ENCODE peak calls at places on chromosomes 12 and 14, in ten cellular contexts. One of them, this sample, is unnamed.

GRCh38 chr14:85731198-85731597 is 201.3 kb downstream of the FLRT2 start:
- DNase-seq in CD8-positive, alpha-beta memory T cell: no peak
- DNase-seq in suprapubic skin: no peak
- DNase-seq in neural progenitor cell: no peak
- DNase-seq in H9: no peak
- DNase-seq in stomach: no peak
- DNase-seq in gastrocnemius medialis: no peak
- DNase-seq in dorsolateral prefrontal cortex: no peak
- DNase-seq in left ventricle myocardium inferior: peak
- DNase-seq in tibial nerve: peak
- DNase-seq in this sample: peak

GRCh38 chr14:104386281-104386841 is 193.2 kb upstream of the C14orf180 start:
- DNase-seq in CD8-positive, alpha-beta memory T cell: no peak
- DNase-seq in suprapubic skin: peak
- DNase-seq in neural progenitor cell: no peak
- DNase-seq in H9: peak
- DNase-seq in stomach: no peak
- DNase-seq in gastrocnemius medialis: no peak
- DNase-seq in dorsolateral prefrontal cortex: peak
- DNase-seq in left ventricle myocardium inferior: no peak
- DNase-seq in tibial nerve: no peak
- DNase-seq in this sample: peak

GRCh38 chr12:90333384-90333783 is 621.6 kb downstream of the CCER1 start:
- DNase-seq in CD8-positive, alpha-beta memory T cell: no peak
- DNase-seq in suprapubic skin: no peak
- DNase-seq in neural progenitor cell: no peak
- DNase-seq in H9: no peak
- DNase-seq in stomach: no peak
- DNase-seq in gastrocnemius medialis: no peak
- DNase-seq in dorsolateral prefrontal cortex: no peak
- DNase-seq in left ventricle myocardium inferior: no peak
- DNase-seq in tibial nerve: no peak
- DNase-seq in this sample: no peak

GRCh38 chr14:104322531-104323466 is 184.4 kb downstream of the KIF26A start:
- DNase-seq in CD8-positive, alpha-beta memory T cell: no peak
- DNase-seq in suprapubic skin: peak
- DNase-seq in neural progenitor cell: peak
- DNase-seq in H9: peak
- DNase-seq in stomach: peak
- DNase-seq in gastrocnemius medialis: no peak
- DNase-seq in dorsolateral prefrontal cortex: no peak
- DNase-seq in left ventricle myocardium inferior: no peak
- DNase-seq in tibial nerve: no peak
- DNase-seq in this sample: peak

GRCh38 chr14:68694516-68695235 is 98.2 kb downstream of the ZFP36L1 start:
- DNase-seq in CD8-positive, alpha-beta memory T cell: no peak
- DNase-seq in suprapubic skin: peak
- DNase-seq in neural progenitor cell: no peak
- DNase-seq in H9: no peak
- DNase-seq in stomach: no peak
- DNase-seq in gastrocnemius medialis: no peak
- DNase-seq in dorsolateral prefrontal cortex: no peak
- DNase-seq in left ventricle myocardium inferior: no peak
- DNase-seq in tibial nerve: no peak
- DNase-seq in this sample: peak

GRCh38 chr12:49230176-49230575 is 34.7 kb upstream of the TUBA1C start:
- DNase-seq in CD8-positive, alpha-beta memory T cell: no peak
- DNase-seq in suprapubic skin: no peak
- DNase-seq in neural progenitor cell: no peak
- DNase-seq in H9: no peak
- DNase-seq in stomach: no peak
- DNase-seq in gastrocnemius medialis: no peak
- DNase-seq in dorsolateral prefrontal cortex: no peak
- DNase-seq in left ventricle myocardium inferior: no peak
- DNase-seq in tibial nerve: no peak
- DNase-seq in this sample: no peak

GRCh38 chr12:41140117-41140516 is 48.0 kb upstream of the PDZRN4 start:
- DNase-seq in CD8-positive, alpha-beta memory T cell: no peak
- DNase-seq in suprapubic skin: no peak
- DNase-seq in neural progenitor cell: no peak
- DNase-seq in H9: no peak
- DNase-seq in stomach: no peak
- DNase-seq in gastrocnemius medialis: no peak
- DNase-seq in dorsolateral prefrontal cortex: no peak
- DNase-seq in left ventricle myocardium inferior: no peak
- DNase-seq in tibial nerve: no peak
- DNase-seq in this sample: no peak

GRCh38 chr12:57989837-57990236 is 48.5 kb downstream of the ATP23 start:
- DNase-seq in CD8-positive, alpha-beta memory T cell: no peak
- DNase-seq in suprapubic skin: no peak
- DNase-seq in neural progenitor cell: no peak
- DNase-seq in H9: no peak
- DNase-seq in stomach: no peak
- DNase-seq in gastrocnemius medialis: no peak
- DNase-seq in dorsolateral prefrontal cortex: no peak
- DNase-seq in left ventricle myocardium inferior: no peak
- DNase-seq in tibial nerve: no peak
- DNase-seq in this sample: no peak

GRCh38 chr12:103503546-103504480 is 8.0 kb upstream of the C12orf42 start:
- DNase-seq in CD8-positive, alpha-beta memory T cell: peak
- DNase-seq in suprapubic skin: no peak
- DNase-seq in neural progenitor cell: peak
- DNase-seq in H9: peak
- DNase-seq in stomach: peak
- DNase-seq in gastrocnemius medialis: no peak
- DNase-seq in dorsolateral prefrontal cortex: no peak
- DNase-seq in left ventricle myocardium inferior: no peak
- DNase-seq in tibial nerve: no peak
- DNase-seq in this sample: no peak

GRCh38 chr14:96631621-96632362 is 129.6 kb downstream of the PAPOLA start:
- DNase-seq in CD8-positive, alpha-beta memory T cell: no peak
- DNase-seq in suprapubic skin: no peak
- DNase-seq in neural progenitor cell: no peak
- DNase-seq in H9: peak
- DNase-seq in stomach: peak
- DNase-seq in gastrocnemius medialis: no peak
- DNase-seq in dorsolateral prefrontal cortex: peak
- DNase-seq in left ventricle myocardium inferior: no peak
- DNase-seq in tibial nerve: no peak
- DNase-seq in this sample: no peak

GRCh38 chr12:109589240-109589590 is 15.6 kb downstream of the MVK start:
- DNase-seq in CD8-positive, alpha-beta memory T cell: no peak
- DNase-seq in suprapubic skin: no peak
- DNase-seq in neural progenitor cell: peak
- DNase-seq in H9: no peak
- DNase-seq in stomach: no peak
- DNase-seq in gastrocnemius medialis: no peak
- DNase-seq in dorsolateral prefrontal cortex: no peak
- DNase-seq in left ventricle myocardium inferior: no peak
- DNase-seq in tibial nerve: no peak
- DNase-seq in this sample: peak

GRCh38 chr12:9960613-9961012 is 10.6 kb upstream of the CLEC12A start:
- DNase-seq in CD8-positive, alpha-beta memory T cell: no peak
- DNase-seq in suprapubic skin: no peak
- DNase-seq in neural progenitor cell: no peak
- DNase-seq in H9: no peak
- DNase-seq in stomach: no peak
- DNase-seq in gastrocnemius medialis: no peak
- DNase-seq in dorsolateral prefrontal cortex: no peak
- DNase-seq in left ventricle myocardium inferior: no peak
- DNase-seq in tibial nerve: no peak
- DNase-seq in this sample: no peak

GRCh38 chr12:69623970-69624369 is 13.3 kb upstream of the LRRC10 start:
- DNase-seq in CD8-positive, alpha-beta memory T cell: no peak
- DNase-seq in suprapubic skin: no peak
- DNase-seq in neural progenitor cell: no peak
- DNase-seq in H9: no peak
- DNase-seq in stomach: peak
- DNase-seq in gastrocnemius medialis: no peak
- DNase-seq in dorsolateral prefrontal cortex: peak
- DNase-seq in left ventricle myocardium inferior: peak
- DNase-seq in tibial nerve: no peak
- DNase-seq in this sample: no peak

GRCh38 chr12:84356224-84356623 is 556.4 kb downstream of the SLC6A15 start:
- DNase-seq in CD8-positive, alpha-beta memory T cell: no peak
- DNase-seq in suprapubic skin: no peak
- DNase-seq in neural progenitor cell: no peak
- DNase-seq in H9: no peak
- DNase-seq in stomach: no peak
- DNase-seq in gastrocnemius medialis: no peak
- DNase-seq in dorsolateral prefrontal cortex: no peak
- DNase-seq in left ventricle myocardium inferior: no peak
- DNase-seq in tibial nerve: no peak
- DNase-seq in this sample: no peak

DNA sequence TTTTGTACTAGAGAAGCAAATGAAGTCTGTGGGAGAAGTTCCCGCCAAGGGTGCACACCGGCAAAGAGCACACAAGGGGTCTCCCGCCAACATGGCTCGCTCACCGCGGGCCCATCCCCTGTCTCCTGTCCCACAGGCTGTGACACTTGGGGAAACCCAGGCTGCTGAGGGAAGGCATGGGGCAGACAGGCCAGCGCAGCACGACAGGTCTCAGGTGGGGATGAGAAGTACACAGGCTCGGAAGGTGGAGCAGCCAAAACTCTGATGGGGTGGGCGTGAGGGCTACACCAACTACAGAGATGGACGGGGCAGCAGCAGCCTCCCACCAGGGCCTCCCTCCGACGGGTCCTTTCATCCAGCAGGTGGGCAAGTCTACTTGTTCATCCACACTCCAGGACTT is 64.4 kb downstream of the RNF34 start:
- DNase-seq in CD8-positive, alpha-beta memory T cell: no peak
- DNase-seq in suprapubic skin: no peak
- DNase-seq in neural progenitor cell: no peak
- DNase-seq in H9: peak
- DNase-seq in stomach: no peak
- DNase-seq in gastrocnemius medialis: no peak
- DNase-seq in dorsolateral prefrontal cortex: no peak
- DNase-seq in left ventricle myocardium inferior: no peak
- DNase-seq in tibial nerve: no peak
- DNase-seq in this sample: peak
- H3K27ac ChIP-seq in CD8-positive, alpha-beta memory T cell: no peak
- H3K27ac ChIP-seq in suprapubic skin: no peak
- H3K27ac ChIP-seq in neural progenitor cell: no peak
- H3K27ac ChIP-seq in H9: no peak
- H3K27ac ChIP-seq in stomach: no peak
- H3K27ac ChIP-seq in gastrocnemius medialis: no peak
- H3K27ac ChIP-seq in dorsolateral prefrontal cortex: no peak
- H3K27ac ChIP-seq in left ventricle myocardium inferior: no peak
- H3K27ac ChIP-seq in tibial nerve: no peak
- H3K27ac ChIP-seq in this sample: no peak

GRCh38 chr14:90398315-90398811 is 1.5 kb downstream of the CALM1 start:
- DNase-seq in CD8-positive, alpha-beta memory T cell: peak
- DNase-seq in suprapubic skin: no peak
- DNase-seq in neural progenitor cell: peak
- DNase-seq in H9: peak
- DNase-seq in stomach: peak
- DNase-seq in gastrocnemius medialis: peak
- DNase-seq in dorsolateral prefrontal cortex: peak
- DNase-seq in left ventricle myocardium inferior: no peak
- DNase-seq in tibial nerve: peak
- DNase-seq in this sample: peak

GRCh38 chr14:90399541-90400444 is 3.0 kb downstream of the CALM1 start:
- DNase-seq in CD8-positive, alpha-beta memory T cell: peak
- DNase-seq in suprapubic skin: peak
- DNase-seq in neural progenitor cell: peak
- DNase-seq in H9: peak
- DNase-seq in stomach: peak
- DNase-seq in gastrocnemius medialis: peak
- DNase-seq in dorsolateral prefrontal cortex: peak
- DNase-seq in left ventricle myocardium inferior: peak
- DNase-seq in tibial nerve: peak
- DNase-seq in this sample: peak

GRCh38 chr14:90400904-90401561 is 4.2 kb downstream of the CALM1 start:
- DNase-seq in CD8-positive, alpha-beta memory T cell: no peak
- DNase-seq in suprapubic skin: no peak
- DNase-seq in neural progenitor cell: no peak
- DNase-seq in H9: no peak
- DNase-seq in stomach: no peak
- DNase-seq in gastrocnemius medialis: no peak
- DNase-seq in dorsolateral prefrontal cortex: no peak
- DNase-seq in left ventricle myocardium inferior: no peak
- DNase-seq in tibial nerve: no peak
- DNase-seq in this sample: no peak

GRCh38 chr14:90397401-90398314 is 829 bp downstream of the CALM1 start:
- DNase-seq in CD8-positive, alpha-beta memory T cell: peak
- DNase-seq in suprapubic skin: no peak
- DNase-seq in neural progenitor cell: peak
- DNase-seq in H9: peak
- DNase-seq in stomach: peak
- DNase-seq in gastrocnemius medialis: peak
- DNase-seq in dorsolateral prefrontal cortex: peak
- DNase-seq in left ventricle myocardium inferior: peak
- DNase-seq in tibial nerve: peak
- DNase-seq in this sample: peak

GRCh38 chr14:90398841-90399540 is 2.2 kb downstream of the CALM1 start:
- DNase-seq in CD8-positive, alpha-beta memory T cell: no peak
- DNase-seq in suprapubic skin: no peak
- DNase-seq in neural progenitor cell: no peak
- DNase-seq in H9: no peak
- DNase-seq in stomach: no peak
- DNase-seq in gastrocnemius medialis: no peak
- DNase-seq in dorsolateral prefrontal cortex: no peak
- DNase-seq in left ventricle myocardium inferior: no peak
- DNase-seq in tibial nerve: no peak
- DNase-seq in this sample: no peak
- H3K27ac ChIP-seq in CD8-positive, alpha-beta memory T cell: peak
- H3K27ac ChIP-seq in suprapubic skin: peak
- H3K27ac ChIP-seq in neural progenitor cell: no peak
- H3K27ac ChIP-seq in H9: no peak
- H3K27ac ChIP-seq in stomach: peak
- H3K27ac ChIP-seq in gastrocnemius medialis: peak
- H3K27ac ChIP-seq in dorsolateral prefrontal cortex: peak
- H3K27ac ChIP-seq in left ventricle myocardium inferior: peak
- H3K27ac ChIP-seq in tibial nerve: peak
- H3K27ac ChIP-seq in this sample: peak

GRCh38 chr14:51401756-51402155 is 161.7 kb downstream of the TMX1 start:
- DNase-seq in CD8-positive, alpha-beta memory T cell: no peak
- DNase-seq in suprapubic skin: no peak
- DNase-seq in neural progenitor cell: no peak
- DNase-seq in H9: no peak
- DNase-seq in stomach: no peak
- DNase-seq in gastrocnemius medialis: no peak
- DNase-seq in dorsolateral prefrontal cortex: no peak
- DNase-seq in left ventricle myocardium inferior: peak
- DNase-seq in tibial nerve: no peak
- DNase-seq in this sample: no peak
- H3K27ac ChIP-seq in CD8-positive, alpha-beta memory T cell: no peak
- H3K27ac ChIP-seq in suprapubic skin: peak
- H3K27ac ChIP-seq in neural progenitor cell: no peak
- H3K27ac ChIP-seq in H9: no peak
- H3K27ac ChIP-seq in stomach: no peak
- H3K27ac ChIP-seq in gastrocnemius medialis: peak
- H3K27ac ChIP-seq in dorsolateral prefrontal cortex: no peak
- H3K27ac ChIP-seq in left ventricle myocardium inferior: peak
- H3K27ac ChIP-seq in tibial nerve: peak
- H3K27ac ChIP-seq in this sample: no peak

DNA sequence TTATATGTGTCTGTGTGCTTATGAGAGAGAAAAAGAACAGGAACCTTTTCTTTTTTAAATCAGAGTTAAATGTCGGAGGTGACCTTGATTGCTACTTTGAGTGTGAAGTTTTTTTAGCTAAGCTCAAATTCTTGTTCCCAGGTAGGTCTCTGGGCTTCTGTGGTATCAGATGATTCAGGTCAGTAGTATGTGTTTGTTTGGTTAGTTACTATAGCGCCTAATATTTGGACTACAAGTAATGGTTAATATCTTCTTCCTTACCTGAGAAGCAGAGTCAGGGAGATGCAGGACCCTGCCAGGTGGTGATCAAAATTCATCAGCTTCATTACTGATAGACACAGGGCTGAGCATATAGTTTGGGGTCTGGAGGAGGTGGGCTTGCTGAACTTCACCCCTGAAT is 30.8 kb downstream of the ADCK1 start:
- DNase-seq in CD8-positive, alpha-beta memory T cell: no peak
- DNase-seq in suprapubic skin: no peak
- DNase-seq in neural progenitor cell: no peak
- DNase-seq in H9: no peak
- DNase-seq in stomach: no peak
- DNase-seq in gastrocnemius medialis: no peak
- DNase-seq in dorsolateral prefrontal cortex: no peak
- DNase-seq in left ventricle myocardium inferior: no peak
- DNase-seq in tibial nerve: no peak
- DNase-seq in this sample: no peak
- H3K27ac ChIP-seq in CD8-positive, alpha-beta memory T cell: no peak
- H3K27ac ChIP-seq in suprapubic skin: no peak
- H3K27ac ChIP-seq in neural progenitor cell: no peak
- H3K27ac ChIP-seq in H9: no peak
- H3K27ac ChIP-seq in stomach: no peak
- H3K27ac ChIP-seq in gastrocnemius medialis: no peak
- H3K27ac ChIP-seq in dorsolateral prefrontal cortex: no peak
- H3K27ac ChIP-seq in left ventricle myocardium inferior: no peak
- H3K27ac ChIP-seq in tibial nerve: no peak
- H3K27ac ChIP-seq in this sample: no peak

This sample was measured in osteoblast.